ENCODE peak calls at places on chromosomes 5 and 9, in nine cellular contexts. A is HEK293T; C is endothelial cell; K is stimulated activated CD4-positive, alpha-beta T cell treated with anti-CD3 and anti-CD28 coated beads, TNF-alpha, amount 100 ng/mL, for 24 hours; H is CD4-positive, alpha-beta memory T cell; S is fibroblast of lung; G is NCI-H774; Q is GM06990; N is germinal center. V is an unnamed sample.
A peak's percentile ranks its signal among the peaks of the same experiment; 100 is the strongest.

GRCh38 chr5:109900911-109901627 is 211.3 kb downstream of the MAN2A1 start:
- DNase-seq in A (no peak), C (no peak), K (no peak), H (no peak), S (no peak), G (no peak), Q (no peak), N (no peak), V (no peak)

GRCh38 chr9:69877852-69878507 is 57.4 kb downstream of the CFAP95 start:
- DNase-seq in A (peak; percentile 35), C (peak; percentile 8), K (no peak), H (peak; percentile 16), S (peak; percentile 67), G (peak; percentile 3), Q (no peak), N (no peak), V (no peak)

GRCh38 chr9:136511670-136512592 is 29.1 kb upstream of the SEC16A start:
- DNase-seq in A (no peak), C (peak; percentile 73), K (no peak), H (no peak), S (no peak), G (no peak), Q (no peak), N (no peak), V (no peak)

GRCh38 chr9:8070779-8071444 is 271.3 kb upstream of the DMAC1 start:
- DNase-seq in A (no peak), C (no peak), K (no peak), H (no peak), S (no peak), G (no peak), Q (no peak), N (no peak), V (no peak)

GRCh38 chr5:10635257-10635860 is 71.5 kb downstream of the ANKRD33B start:
- DNase-seq in A (no peak), C (no peak), K (peak; percentile 81), H (peak; percentile 25), S (peak; percentile 43), G (no peak), Q (peak; percentile 79), N (peak; percentile 73), V (no peak)

GRCh38 chr5:76351176-76351575 is 51.9 kb upstream of the IQGAP2 start:
- DNase-seq in A (no peak), C (no peak), K (no peak), H (no peak), S (no peak), G (no peak), Q (no peak), N (no peak), V (no peak)

GRCh38 chr9:112867275-112867991 is 23.2 kb downstream of the SLC46A2 start:
- DNase-seq in A (no peak), C (no peak), K (peak; percentile 19), H (no peak), S (peak; percentile 52), G (no peak), Q (no peak), N (no peak), V (no peak)

GRCh38 chr9:115671911-115672310 is 481.7 kb upstream of the PAPPA start:
- DNase-seq in A (no peak), C (no peak), K (no peak), H (no peak), S (no peak), G (no peak), Q (no peak), N (no peak), V (no peak)

GRCh38 chr5:87829214-87829551 is 416.5 kb upstream of the CCNH start:
- DNase-seq in A (no peak), C (no peak), K (no peak), H (no peak), S (no peak), G (no peak), Q (no peak), N (no peak), V (no peak)

GRCh38 chr5:96079075-96079474 is 117.4 kb upstream of the ELL2 start:
- DNase-seq in A (no peak), C (no peak), K (peak; percentile 29), H (no peak), S (peak; percentile 95), G (no peak), Q (no peak), N (no peak), V (no peak)

GRCh38 chr5:147101654-147102053 is 133.2 kb upstream of the STK32A start:
- DNase-seq in A (no peak), C (no peak), K (no peak), H (no peak), S (no peak), G (no peak), Q (no peak), N (no peak), V (no peak)

GRCh38 chr9:113505963-113506624 is 42.6 kb downstream of the RGS3 start:
- DNase-seq in A (no peak), C (no peak), K (no peak), H (no peak), S (no peak), G (no peak), Q (no peak), N (no peak), V (no peak)

GRCh38 chr9:75889577-75889976 is 896 bp upstream of the PCSK5 start:
- DNase-seq in A (peak; percentile 18), C (no peak), K (no peak), H (no peak), S (no peak), G (no peak), Q (no peak), N (no peak), V (no peak)

GRCh38 chr9:109232449-109232848 is 65.4 kb upstream of the FRRS1L start:
- DNase-seq in A (no peak), C (no peak), K (no peak), H (no peak), S (peak; percentile 15), G (no peak), Q (no peak), N (no peak), V (no peak)

GRCh38 chr5:149147673-149148072 is 6.4 kb downstream of the ABLIM3 start:
- DNase-seq in A (no peak), C (no peak), K (no peak), H (no peak), S (no peak), G (no peak), Q (no peak), N (no peak), V (no peak)

GRCh38 chr5:91562922-91563321 is 179.8 kb upstream of the ARRDC3 start:
- DNase-seq in A (no peak), C (no peak), K (no peak), H (no peak), S (no peak), G (no peak), Q (no peak), N (no peak), V (no peak)

GRCh38 chr5:158789441-158789840 is 310.3 kb downstream of the EBF1 start:
- DNase-seq in A (no peak), C (no peak), K (no peak), H (no peak), S (no peak), G (no peak), Q (no peak), N (no peak), V (no peak)

GRCh38 chr9:108724122-108724521 is 131.7 kb downstream of the ACTL7B start:
- DNase-seq in A (no peak), C (no peak), K (no peak), H (no peak), S (no peak), G (no peak), Q (no peak), N (no peak), V (no peak)